ENCODE peak calls at places on chromosomes 3 and 15, in four cellular contexts. U is body of pancreas, Z is heart right ventricle, G is lung. V is an unnamed sample. For H3K4me1 and H3K36me3, the result is how much of the 10 kb centered on the place peaks cover.

GRCh38 chr3:57587946-57588345 is 9.2 kb downstream of the ARF4 start:
- DNase-seq in G (no peak), U (no peak), Z (no peak), V (no peak)

GRCh38 chr15:44647036-44647435 is 16.4 kb downstream of the SPG11 start:
- DNase-seq in G (no peak), Z (no peak), U (no peak), V (no peak)

GRCh38 chr3:123449092-123449985 is 449 bp upstream of the ADCY5 start:
- DNase-seq in G (no peak), Z (peak), U (peak), V (peak)

GRCh38 chr15:48560321-48561051 is 85.0 kb downstream of the FBN1 start:
- DNase-seq in U (no peak), Z (no peak), G (no peak), V (no peak)

GRCh38 chr15:46277994-46278885 is 643.4 kb downstream of the SQOR start:
- DNase-seq in Z (no peak), G (no peak), U (no peak), V (no peak)

GRCh38 chr3:24545917-24546316 is 51.3 kb upstream of the THRB start:
- DNase-seq in G (peak), Z (no peak), U (peak), V (no peak)

GRCh38 chr15:78810377-78811123 is 714 bp downstream of the ADAMTS7 start:
- DNase-seq in Z (peak), U (peak), G (peak), V (peak)

GRCh38 chr3:150049317-150049716 is 78.6 kb upstream of the PFN2 start:
- DNase-seq in Z (no peak), U (no peak), G (no peak), V (no peak)

GRCh38 chr3:15602146-15602536 is 596 bp downstream of the BTD start:
- DNase-seq in G (no peak), U (no peak), Z (no peak), V (no peak)

GRCh38 chr3:30600572-30600971 is 5.8 kb upstream of the TGFBR2 start:
- DNase-seq in G (no peak), U (no peak), Z (no peak), V (no peak)

GRCh38 chr15:40481671-40482070 is 10.9 kb downstream of the CHST14 start:
- DNase-seq in Z (no peak), G (no peak), U (no peak), V (no peak)

GRCh38 chr15:31955734-31956133 is 74.6 kb upstream of the CHRNA7 start:
- DNase-seq in U (no peak), G (no peak), Z (no peak), V (no peak)

GRCh38 chr3:132444333-132444732 is 27.0 kb downstream of the DNAJC13 start:
- DNase-seq in U (no peak), G (no peak), Z (no peak), V (no peak)

GRCh38 chr15:24985224-24985623 is 30.4 kb downstream of the SNRPN start:
- DNase-seq in U (no peak), Z (no peak), G (no peak), V (no peak)

GRCh38 chr3:111936967-111937366 is 41.9 kb upstream of the ABHD10 start:
- DNase-seq in G (no peak), Z (no peak), U (no peak), V (no peak)

GRCh38 chr3:155629006-155629405 is 115.9 kb downstream of the PLCH1 start:
- DNase-seq in U (no peak), Z (no peak), G (no peak), V (no peak)

GRCh38 chr3:190097025-190097424 is 23.7 kb downstream of the P3H2 start:
- DNase-seq in U (no peak), G (no peak), Z (no peak), V (no peak)

GRCh38 chr3:12954891-12955650 is 113.7 kb upstream of the RPL32 start:
- DNase-seq in Z (peak), U (peak), G (peak), V (peak)

GRCh38 chr3:81758275-81758674 is 3.2 kb downstream of the GBE1 start:
- DNase-seq in G (no peak), U (no peak), Z (no peak), V (no peak)

GRCh38 chr3:11434017-11434526 is 161.9 kb downstream of the ATG7 start:
- DNase-seq in Z (peak), G (peak), U (peak), V (no peak)

GRCh38 chr3:111392911-111393351 is 149.1 kb upstream of the CD96 start:
- DNase-seq in G (no peak), U (no peak), Z (no peak), V (no peak)

GRCh38 chr3:130242850-130243569 is 102.5 kb upstream of the COL6A5 start:
- DNase-seq in U (no peak), G (no peak), Z (no peak), V (no peak)

GRCh38 chr3:165204445-165204844 is 8.3 kb upstream of the SLITRK3 start:
- DNase-seq in G (no peak), U (no peak), Z (no peak), V (no peak)

GRCh38 chr15:75508741-75509532 is 57.4 kb upstream of the SIN3A start:
- DNase-seq in Z (no peak), G (no peak), U (peak), V (no peak)

GRCh38 chr3:152229692-152230091 is 39.0 kb upstream of the MBNL1 start:
- DNase-seq in U (no peak), Z (no peak), G (no peak), V (no peak)

GRCh38 chr15:55715355-55716076 is 27.4 kb downstream of the PRTG start:
- DNase-seq in G (no peak), Z (no peak), U (no peak), V (no peak)

GRCh38 chr3:197028711-197029510 is 706 bp downstream of the MELTF start:
- DNase-seq in Z (no peak), U (no peak), G (no peak), V (peak)

GRCh38 chr15:98113357-98113756 is 152.9 kb downstream of the ARRDC4 start:
- DNase-seq in G (no peak), U (no peak), Z (no peak), V (no peak)

GRCh38 chr3:160162440-160162839 is 62.8 kb upstream of the C3orf80 start:
- DNase-seq in Z (no peak), U (no peak), G (no peak), V (no peak)

GRCh38 chr15:80309769-80310384 is 57.9 kb upstream of the CTXND1 start:
- DNase-seq in U (peak), G (no peak), Z (no peak), V (no peak)

GRCh38 chr15:81483496-81483895 is 109.5 kb upstream of the TMC3 start:
- DNase-seq in U (no peak), G (no peak), Z (no peak), V (no peak)

DNA sequence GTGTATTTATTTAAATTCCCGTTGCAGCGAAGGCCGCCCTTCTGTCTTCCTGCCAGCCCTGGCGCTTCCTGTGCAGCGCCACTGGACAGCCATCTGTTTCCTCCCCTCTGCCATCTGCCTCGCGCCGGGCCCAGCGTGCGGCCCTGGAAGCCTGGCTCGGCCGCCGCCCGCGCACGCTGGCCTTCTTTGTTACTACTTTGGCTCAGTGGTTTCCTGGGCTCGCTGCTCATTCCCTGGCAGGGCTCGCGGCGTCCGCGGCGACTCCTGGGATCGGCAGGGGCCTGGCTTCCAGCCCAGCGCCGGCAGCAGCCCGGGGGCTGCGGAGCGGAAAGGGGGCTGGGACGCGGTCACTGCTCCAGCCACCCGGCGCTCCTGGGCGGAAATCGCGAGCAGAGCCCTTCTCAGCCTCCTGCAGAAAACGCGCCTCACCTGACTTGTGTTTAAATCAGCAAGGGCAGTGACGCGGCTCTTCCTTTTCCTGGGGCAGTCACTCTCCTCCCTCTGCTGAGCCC is 9.9 kb downstream of the CMTM7 start:
- DNase-seq in U (peak), G (peak), Z (peak), V (peak)
- H3K4me1 ChIP-seq in U (half or more), G (under half), Z (under half), V (under half)

DNA sequence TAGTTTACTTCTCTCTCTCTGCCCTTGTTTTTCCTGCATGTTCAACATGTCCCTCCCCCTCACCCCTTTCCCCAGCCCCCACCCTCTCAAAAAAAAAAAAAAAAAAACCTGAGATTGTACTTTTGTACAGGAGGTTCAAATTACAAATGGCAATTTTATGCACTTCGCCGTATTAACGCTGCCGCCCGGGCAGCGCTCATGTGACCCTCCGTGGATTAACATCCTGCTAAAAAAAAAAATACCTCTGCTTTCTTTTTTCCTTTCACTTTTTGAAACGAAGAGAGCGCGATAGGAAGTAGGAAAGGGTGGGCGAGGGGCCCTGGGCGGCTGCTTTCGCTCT is 2.3 kb downstream of the NR2F2 start:
- DNase-seq in Z (no peak), G (no peak), U (peak), V (no peak)
- H3K4me3 ChIP-seq in Z (peak), G (peak), U (peak), V (peak)

GRCh38 chr15:28178727-28179126 is 79.6 kb upstream of the OCA2 start:
- DNase-seq in G (no peak), Z (no peak), U (no peak), V (no peak)
- H3K36me3 ChIP-seq in G (under half), Z (under half), U (under half), V (under half)

GRCh38 chr15:60116456-60117089 is 112.5 kb downstream of the FOXB1 start:
- DNase-seq in Z (no peak), G (no peak), U (no peak), V (no peak)

GRCh38 chr15:60118146-60118545 is 114.0 kb downstream of the FOXB1 start:
- DNase-seq in Z (no peak), U (no peak), G (no peak), V (no peak)

GRCh38 chr15:60118564-60119080 is 114.5 kb downstream of the FOXB1 start:
- DNase-seq in Z (no peak), U (no peak), G (no peak), V (no peak)

GRCh38 chr15:60120100-60120499 is 116.0 kb downstream of the FOXB1 start:
- DNase-seq in G (no peak), Z (no peak), U (no peak), V (no peak)

DNA sequence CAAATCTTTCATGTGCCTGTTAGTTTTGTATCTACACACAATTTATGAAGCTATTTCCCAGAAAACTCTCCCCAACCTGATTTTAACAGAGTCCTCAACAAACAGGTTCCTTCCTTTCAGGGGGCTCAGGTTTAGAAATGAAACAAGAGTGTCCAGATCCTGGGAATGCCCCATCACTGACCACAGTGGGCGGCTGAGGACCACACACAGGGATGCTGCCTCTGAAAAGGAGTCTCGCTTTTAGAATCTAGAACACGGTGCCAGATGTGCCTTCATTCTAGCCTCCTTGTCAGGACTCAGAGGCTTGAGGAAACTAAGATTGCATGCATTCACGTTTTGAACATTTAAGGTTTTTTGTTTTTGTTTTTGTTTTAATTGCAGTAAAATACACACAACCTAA is 115.0 kb downstream of the FOXB1 start:
- DNase-seq in Z (no peak), G (no peak), U (no peak), V (no peak)
- H3K4me1 ChIP-seq in Z (under half), G (under half), U (under half), V (under half)

GRCh38 chr3:38168988-38169363 is 3.6 kb downstream of the OXSR1 start:
- DNase-seq in Z (no peak), G (no peak), U (no peak), V (no peak)
- H3K4me3 ChIP-seq in Z (no peak), G (no peak), U (no peak), V (no peak)

GRCh38 chr3:194286747-194287146 is 64.4 kb downstream of the CPN2 start:
- DNase-seq in G (no peak), U (no peak), Z (no peak), V (peak)
- H3K36me3 ChIP-seq in G (under half), U (under half), Z (under half), V (under half)

V was measured in aorta.